ENCODE peak calls at places on chromosomes 12 and 14, in five cellular contexts. Z, Y, H, W and O are unnamed samples.

GRCh38 chr12:32051511-32052299 is 54.9 kb upstream of the BICD1 start:
- DNase-seq in W (peak), H (no peak), Y (peak), Z (no peak), O (no peak)

GRCh38 chr14:52599974-52600373 is 47.3 kb downstream of the GPR137C start:
- DNase-seq in Y (no peak), H (no peak), W (no peak), Z (no peak), O (no peak)

GRCh38 chr12:8913702-8914032 is 642 bp upstream of the PHC1 start:
- DNase-seq in Y (no peak), Z (no peak), H (no peak), W (no peak), O (no peak)

GRCh38 chr12:116492703-116493324 is 66.4 kb upstream of the MAP1LC3B2 start:
- DNase-seq in W (peak), Y (peak), H (no peak), Z (no peak), O (peak)

GRCh38 chr14:36020120-36021029 is 156.1 kb downstream of the PTCSC3 start:
- DNase-seq in W (no peak), H (no peak), Y (no peak), Z (no peak), O (no peak)

GRCh38 chr12:96241484-96242256 is 47.5 kb downstream of the ELK3 start:
- DNase-seq in H (no peak), Y (no peak), Z (no peak), W (peak), O (no peak)

GRCh38 chr14:98304574-98304973 is 967.4 kb downstream of the BCL11B start:
- DNase-seq in Z (no peak), Y (no peak), H (no peak), W (no peak), O (no peak)

GRCh38 chr12:50112456-50113218 is 601 bp downstream of the COX14 start:
- DNase-seq in W (no peak), H (no peak), Y (peak), Z (peak), O (peak)

GRCh38 chr12:108169671-108170070 is 40.6 kb downstream of the WSCD2 start:
- DNase-seq in H (no peak), W (no peak), Y (no peak), Z (no peak), O (no peak)

GRCh38 chr12:65362231-65362630 is 83.7 kb downstream of the MSRB3 start:
- DNase-seq in Y (no peak), H (no peak), W (peak), Z (no peak), O (no peak)

DNA sequence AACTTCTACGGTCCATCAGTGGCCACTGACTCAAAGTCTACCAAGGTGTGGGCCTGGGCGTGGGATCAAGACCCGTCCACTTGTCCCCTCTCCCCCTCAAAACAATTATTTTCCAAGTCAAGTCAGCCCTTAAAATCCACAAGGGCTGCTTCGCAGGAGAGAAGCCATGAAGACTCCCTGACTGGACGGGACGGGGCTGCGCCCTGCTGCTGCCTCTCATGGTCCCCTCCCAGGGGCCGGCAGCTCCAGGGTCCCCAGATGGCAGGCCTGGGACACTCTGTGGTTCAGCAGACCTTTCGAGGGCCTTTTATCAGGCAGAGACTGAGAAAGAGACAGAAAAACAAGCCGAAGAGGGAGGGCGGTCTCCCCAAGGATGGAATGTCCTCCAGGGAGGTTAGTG is 10.8 kb downstream of the NGB start:
- DNase-seq in Y (no peak), Z (no peak), W (no peak), H (no peak), O (no peak)
- TF ChIP-seq RCOR1 in Y (no peak), Z (no peak), W (no peak), H (no peak), O (no peak)

GRCh38 chr12:4978737-4979136 is 64.9 kb upstream of the KCNA5 start:
- DNase-seq in Z (no peak), Y (no peak), W (no peak), H (no peak), O (no peak)
- TF ChIP-seq RCOR1 in Z (no peak), Y (no peak), W (no peak), H (no peak), O (no peak)

GRCh38 chr12:109831929-109832328 is 1.3 kb downstream of the TRPV4 start:
- DNase-seq in H (no peak), Z (no peak), W (no peak), Y (no peak), O (no peak)
- TF ChIP-seq RCOR1 in H (no peak), Z (no peak), W (no peak), Y (no peak), O (no peak)

GRCh38 chr14:99781091-99781490 is 12.1 kb upstream of the EML1 start:
- DNase-seq in Z (no peak), W (no peak), H (no peak), Y (no peak), O (no peak)
- TF ChIP-seq RCOR1 in Z (no peak), W (no peak), H (no peak), Y (no peak), O (no peak)

GRCh38 chr12:103799504-103800251 is 41.4 kb downstream of the NT5DC3 start:
- DNase-seq in W (peak), Y (peak), H (no peak), Z (no peak), O (no peak)
- TF ChIP-seq RCOR1 in W (no peak), Y (no peak), H (no peak), Z (no peak), O (no peak)

GRCh38 chr12:122200541-122201175 is 2.9 kb upstream of the B3GNT4 start:
- DNase-seq in W (no peak), Z (peak), H (no peak), Y (no peak), O (no peak)

GRCh38 chr12:122199484-122200355 is 3.8 kb upstream of the B3GNT4 start:
- DNase-seq in H (no peak), W (no peak), Y (no peak), Z (no peak), O (no peak)

GRCh38 chr12:122195405-122195804 is 8.1 kb upstream of the B3GNT4 start:
- DNase-seq in Z (no peak), H (no peak), Y (no peak), W (no peak), O (no peak)

GRCh38 chr12:122194804-122195203 is 8.7 kb upstream of the B3GNT4 start:
- DNase-seq in W (no peak), H (no peak), Z (no peak), Y (no peak), O (no peak)

DNA sequence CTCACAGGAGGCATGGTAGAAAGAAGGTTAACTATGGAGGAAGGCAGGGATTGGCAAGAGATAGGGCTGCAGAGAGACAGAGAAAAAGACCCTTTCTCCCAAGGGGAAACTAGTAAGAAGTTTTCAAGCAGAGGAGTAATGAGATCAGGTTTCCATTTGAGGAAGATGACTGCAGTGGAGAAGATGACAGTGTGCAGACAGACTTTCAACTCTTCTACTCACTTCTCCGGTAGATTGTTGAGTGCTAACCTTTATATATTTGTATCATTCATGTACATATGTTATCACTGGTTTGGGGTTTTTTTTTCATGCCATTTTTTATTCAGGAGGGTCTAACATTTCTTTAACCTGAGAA is 5.9 kb upstream of the B3GNT4 start:
- DNase-seq in W (peak), Y (no peak), Z (no peak), H (no peak), O (no peak)
- TF ChIP-seq RCOR1 in W (no peak), Y (no peak), Z (no peak), H (no peak), O (no peak)